ENCODE peak calls at places on chromosome 11, in eight cellular contexts. J, N, Q, F, M, R, S and E are unnamed samples.

GRCh38 chr11:79092791-79093313 is 348.0 kb downstream of the TENM4 start:
- DNase-seq in F (no peak), R (peak; percentile 90), J (no peak), S (peak; percentile 86), M (no peak), N (no peak), Q (peak; percentile 84), E (no peak)

GRCh38 chr11:44614281-44614680 is 48.8 kb downstream of the CD82 start:
- DNase-seq in J (no peak), N (no peak), F (no peak), M (no peak), S (no peak), Q (no peak), R (no peak), E (peak; percentile 26)

GRCh38 chr11:95833378-95833777 is 43.1 kb downstream of the CEP57 start:
- DNase-seq in M (no peak), R (no peak), Q (no peak), F (no peak), N (no peak), J (no peak), S (no peak), E (no peak)

GRCh38 chr11:97683733-97684132 is 1293.9 kb downstream of the JRKL start:
- DNase-seq in Q (no peak), R (no peak), J (no peak), F (no peak), M (no peak), N (peak; percentile 76), S (no peak), E (no peak)

GRCh38 chr11:73680687-73681086 is 34.3 kb downstream of the PLEKHB1 start:
- DNase-seq in Q (no peak), S (no peak), M (no peak), J (peak; percentile 23), R (no peak), F (no peak), N (no peak), E (no peak)

GRCh38 chr11:110525883-110526282 is 96.1 kb downstream of the FDX1 start:
- DNase-seq in J (peak; percentile 5), S (peak; percentile 87), Q (peak; percentile 57), N (no peak), M (no peak), F (no peak), R (peak; percentile 72), E (no peak)

GRCh38 chr11:130295657-130296056 is 19.1 kb downstream of the ZBTB44 start:
- DNase-seq in R (no peak), J (no peak), F (no peak), S (no peak), N (no peak), M (no peak), Q (no peak), E (no peak)

GRCh38 chr11:65834202-65834601 is 439 bp downstream of the SNX32 start:
- DNase-seq in Q (no peak), M (no peak), F (no peak), J (no peak), N (no peak), S (no peak), R (no peak), E (no peak)

GRCh38 chr11:119144825-119145476 is 3.9 kb upstream of the ABCG4 start:
- DNase-seq in R (peak; percentile 66), N (peak; percentile 86), M (peak; percentile 76), F (peak; percentile 19), J (peak; percentile 71), S (peak; percentile 81), Q (peak; percentile 86), E (peak; percentile 66)

GRCh38 chr11:2385156-2386151 is 8.3 kb downstream of the CD81 start:
- DNase-seq in N (no peak), Q (no peak), M (no peak), S (no peak), R (no peak), F (no peak), J (no peak), E (no peak)

GRCh38 chr11:26079966-26080365 is 252.0 kb upstream of the ANO3 start:
- DNase-seq in J (no peak), R (no peak), N (no peak), Q (no peak), F (no peak), M (no peak), S (no peak), E (no peak)

GRCh38 chr11:5297671-5298070 is 4.1 kb downstream of the OR51B4 start:
- DNase-seq in J (no peak), S (peak; percentile 20), N (no peak), R (no peak), F (no peak), M (no peak), Q (peak; percentile 18), E (no peak)

GRCh38 chr11:89495951-89496350 is 4.8 kb upstream of the NOX4 start:
- DNase-seq in M (no peak), J (no peak), R (peak; percentile 95), Q (peak; percentile 93), N (no peak), S (peak; percentile 82), F (no peak), E (no peak)

GRCh38 chr11:76523147-76523546 is 78.3 kb downstream of the EMSY start:
- DNase-seq in R (peak; percentile 65), N (no peak), Q (no peak), F (no peak), M (no peak), S (no peak), J (no peak), E (no peak)

GRCh38 chr11:114622858-114623257 is 27.3 kb upstream of the NXPE4 start:
- DNase-seq in F (no peak), Q (no peak), S (no peak), J (no peak), M (peak; percentile 16), N (no peak), R (no peak), E (no peak)

GRCh38 chr11:20050551-20051333 is 109.5 kb downstream of the DBX1 start:
- DNase-seq in S (no peak), N (no peak), M (no peak), Q (peak; percentile 71), F (no peak), R (peak; percentile 45), J (no peak), E (no peak)

GRCh38 chr11:133902506-133902905 is 54.3 kb downstream of the IGSF9B start:
- DNase-seq in R (no peak), S (no peak), Q (no peak), J (no peak), N (no peak), M (no peak), F (no peak), E (no peak)

GRCh38 chr11:93906486-93906885 is 56.1 kb upstream of the VSTM5 start:
- DNase-seq in F (no peak), S (no peak), Q (peak; percentile 8), J (no peak), R (no peak), M (no peak), N (no peak), E (no peak)

GRCh38 chr11:120001161-120002135 is 136.5 kb downstream of the TRIM29 start:
- DNase-seq in F (no peak), R (no peak), Q (no peak), N (no peak), S (no peak), M (no peak), J (no peak), E (no peak)

GRCh38 chr11:65616575-65617001 is 1.0 kb downstream of the PCNX3 start:
- DNase-seq in N (no peak), F (no peak), M (no peak), J (peak; percentile 51), S (no peak), R (no peak), Q (no peak), E (no peak)

GRCh38 chr11:60838132-60838531 is 3.8 kb upstream of the CCDC86 start:
- DNase-seq in S (peak; percentile 52), N (no peak), M (no peak), Q (peak; percentile 25), R (no peak), J (no peak), F (no peak), E (no peak)